ENCODE peak calls at places on chromosome 18, in six cellular contexts. One of them, this sample, is unnamed.

GRCh38 chr18:59779979-59780378 is 82.8 kb upstream of the CCBE1 start:
- DNase-seq in fibroblast of mammary gland: peak
- DNase-seq in AG09309: peak
- DNase-seq in cardiac muscle cell: peak
- DNase-seq in stimulated activated CD8-positive, alpha-beta memory T cell treated with anti-CD3 and anti-CD28 coated beads, Interleukin-7, amount 100 ng/mL, for 1 hour: no peak
- DNase-seq in astrocyte of the cerebellum: peak
- DNase-seq in this sample: no peak

GRCh38 chr18:11994346-11994707 is 13.0 kb downstream of the IMPA2 start:
- DNase-seq in fibroblast of mammary gland: peak
- DNase-seq in stimulated activated CD8-positive, alpha-beta memory T cell treated with anti-CD3 and anti-CD28 coated beads, Interleukin-7, amount 100 ng/mL, for 1 hour: no peak
- DNase-seq in AG09309: peak
- DNase-seq in astrocyte of the cerebellum: no peak
- DNase-seq in cardiac muscle cell: peak
- DNase-seq in this sample: peak

GRCh38 chr18:44733069-44733753 is 52.5 kb downstream of the SETBP1 start:
- DNase-seq in fibroblast of mammary gland: peak
- DNase-seq in astrocyte of the cerebellum: peak
- DNase-seq in cardiac muscle cell: peak
- DNase-seq in AG09309: peak
- DNase-seq in stimulated activated CD8-positive, alpha-beta memory T cell treated with anti-CD3 and anti-CD28 coated beads, Interleukin-7, amount 100 ng/mL, for 1 hour: no peak
- DNase-seq in this sample: peak

GRCh38 chr18:21632393-21632792 is 20.3 kb downstream of the SNRPD1 start:
- DNase-seq in cardiac muscle cell: peak
- DNase-seq in AG09309: no peak
- DNase-seq in stimulated activated CD8-positive, alpha-beta memory T cell treated with anti-CD3 and anti-CD28 coated beads, Interleukin-7, amount 100 ng/mL, for 1 hour: no peak
- DNase-seq in fibroblast of mammary gland: no peak
- DNase-seq in astrocyte of the cerebellum: no peak
- DNase-seq in this sample: no peak

GRCh38 chr18:11689031-11689971 is at the start of gene GNAL:
- DNase-seq in cardiac muscle cell: peak
- DNase-seq in fibroblast of mammary gland: peak
- DNase-seq in AG09309: peak
- DNase-seq in astrocyte of the cerebellum: peak
- DNase-seq in stimulated activated CD8-positive, alpha-beta memory T cell treated with anti-CD3 and anti-CD28 coated beads, Interleukin-7, amount 100 ng/mL, for 1 hour: no peak
- DNase-seq in this sample: peak

GRCh38 chr18:10524507-10525425 is 1.1 kb upstream of the NAPG start:
- DNase-seq in fibroblast of mammary gland: peak
- DNase-seq in cardiac muscle cell: peak
- DNase-seq in stimulated activated CD8-positive, alpha-beta memory T cell treated with anti-CD3 and anti-CD28 coated beads, Interleukin-7, amount 100 ng/mL, for 1 hour: no peak
- DNase-seq in astrocyte of the cerebellum: peak
- DNase-seq in AG09309: peak
- DNase-seq in this sample: no peak

GRCh38 chr18:58213931-58214431 is 170.0 kb downstream of the NEDD4L start:
- DNase-seq in stimulated activated CD8-positive, alpha-beta memory T cell treated with anti-CD3 and anti-CD28 coated beads, Interleukin-7, amount 100 ng/mL, for 1 hour: no peak
- DNase-seq in astrocyte of the cerebellum: no peak
- DNase-seq in fibroblast of mammary gland: peak
- DNase-seq in AG09309: no peak
- DNase-seq in cardiac muscle cell: no peak
- DNase-seq in this sample: peak

GRCh38 chr18:68874361-68874760 is 76.5 kb downstream of the CCDC102B start:
- DNase-seq in stimulated activated CD8-positive, alpha-beta memory T cell treated with anti-CD3 and anti-CD28 coated beads, Interleukin-7, amount 100 ng/mL, for 1 hour: no peak
- DNase-seq in astrocyte of the cerebellum: peak
- DNase-seq in fibroblast of mammary gland: peak
- DNase-seq in AG09309: peak
- DNase-seq in cardiac muscle cell: peak
- DNase-seq in this sample: peak

GRCh38 chr18:32389191-32389590 is 81.5 kb downstream of the GAREM1 start:
- DNase-seq in AG09309: no peak
- DNase-seq in astrocyte of the cerebellum: no peak
- DNase-seq in stimulated activated CD8-positive, alpha-beta memory T cell treated with anti-CD3 and anti-CD28 coated beads, Interleukin-7, amount 100 ng/mL, for 1 hour: no peak
- DNase-seq in cardiac muscle cell: no peak
- DNase-seq in fibroblast of mammary gland: no peak
- DNase-seq in this sample: no peak

GRCh38 chr18:74286106-74286856 is 5.5 kb downstream of the CYB5A start:
- DNase-seq in cardiac muscle cell: no peak
- DNase-seq in astrocyte of the cerebellum: no peak
- DNase-seq in AG09309: no peak
- DNase-seq in fibroblast of mammary gland: peak
- DNase-seq in stimulated activated CD8-positive, alpha-beta memory T cell treated with anti-CD3 and anti-CD28 coated beads, Interleukin-7, amount 100 ng/mL, for 1 hour: no peak
- DNase-seq in this sample: no peak